ENCODE peak calls at places on chromosomes 13 and 19, in six cellular contexts. B is neural progenitor cell, C is NT2/D1, X is osteocyte, K is psoas muscle, N is ecto neural progenitor cell. A is an unnamed sample.

GRCh38 chr13:46354143-46355087 is 32.6 kb downstream of the RUBCNL start:
- DNase-seq in K (no peak), C (no peak), B (no peak), N (no peak), X (no peak), A (peak)

GRCh38 chr13:50389726-50390125 is 374.5 kb downstream of the KCNRG start:
- DNase-seq in C (no peak), N (no peak), B (no peak), X (no peak), K (no peak), A (no peak)

GRCh38 chr13:33060815-33061214 is 44.6 kb downstream of the KL start:
- DNase-seq in B (no peak), X (no peak), C (no peak), K (no peak), N (no peak), A (no peak)

GRCh38 chr13:50529154-50529882 is 314.2 kb downstream of the DLEU7 start:
- DNase-seq in N (no peak), C (no peak), B (no peak), K (peak), X (no peak), A (peak)

GRCh38 chr19:52725528-52725961 is 9.3 kb downstream of the ZNF611 start:
- DNase-seq in X (no peak), C (no peak), N (peak), K (no peak), B (no peak), A (no peak)

GRCh38 chr13:98874029-98874397 is 103.9 kb downstream of the DOCK9 start:
- DNase-seq in X (no peak), C (no peak), K (no peak), N (no peak), B (no peak), A (no peak)

GRCh38 chr13:88802886-88803285 is 1131.7 kb downstream of the SLITRK5 start:
- DNase-seq in K (no peak), B (no peak), X (no peak), N (no peak), C (no peak), A (no peak)

GRCh38 chr19:6519289-6519688 is 11.5 kb upstream of the TNFSF9 start:
- DNase-seq in C (no peak), K (no peak), B (no peak), N (no peak), X (no peak), A (no peak)

GRCh38 chr13:50668882-50669281 is 174.6 kb downstream of the DLEU7 start:
- DNase-seq in K (no peak), C (no peak), N (no peak), B (no peak), X (no peak), A (peak)

GRCh38 chr13:90792335-90792734 is 555.2 kb upstream of the MIR17HG start:
- DNase-seq in C (no peak), X (no peak), B (no peak), N (no peak), K (no peak), A (no peak)

GRCh38 chr13:36820222-36820621 is 1.2 kb downstream of the RFXAP start:
- DNase-seq in K (no peak), B (no peak), X (no peak), N (no peak), C (no peak), A (no peak)

GRCh38 chr13:114128624-114129522 is 3.5 kb downstream of the RASA3 start:
- DNase-seq in K (peak), X (no peak), C (no peak), N (no peak), B (no peak), A (no peak)

GRCh38 chr19:6103894-6104293 is 6.4 kb downstream of the RFX2 start:
- DNase-seq in X (no peak), B (no peak), K (no peak), N (no peak), C (no peak), A (no peak)

GRCh38 chr13:41562083-41562482 is 104.7 kb downstream of the RGCC start:
- DNase-seq in N (no peak), B (no peak), K (peak), C (no peak), X (no peak), A (peak)

GRCh38 chr19:17469371-17470203 is 737 bp upstream of the SLC27A1 start:
- DNase-seq in N (peak), K (peak), C (peak), X (peak), B (peak), A (peak)

GRCh38 chr19:8004723-8005513 is 523 bp downstream of the ELAVL1 start:
- DNase-seq in C (no peak), N (peak), K (no peak), X (no peak), B (no peak), A (peak)

GRCh38 chr13:111202745-111203144 is 87.6 kb downstream of the ARHGEF7 start:
- DNase-seq in C (no peak), B (no peak), X (no peak), N (no peak), K (no peak), A (peak)

GRCh38 chr19:8141726-8142524 is 7.5 kb downstream of the FBN3 start:
- DNase-seq in N (no peak), X (no peak), K (no peak), B (no peak), C (no peak), A (no peak)

GRCh38 chr19:52492201-52492960 is 35.1 kb upstream of the ZNF808 start:
- DNase-seq in N (peak), K (no peak), C (peak), X (no peak), B (peak), A (no peak)

GRCh38 chr13:95497307-95497943 is 55.1 kb upstream of the CLDN10 start:
- DNase-seq in K (no peak), X (no peak), B (no peak), N (no peak), C (no peak), A (no peak)

GRCh38 chr13:33139186-33139585 is 123.0 kb downstream of the KL start:
- DNase-seq in K (peak), X (no peak), C (no peak), B (no peak), N (no peak), A (peak)

GRCh38 chr13:98576215-98576945 is 527 bp downstream of the STK24 start:
- DNase-seq in X (no peak), C (no peak), B (peak), N (peak), K (peak), A (peak)

GRCh38 chr13:95356916-95357315 is 55.7 kb upstream of the ABCC4 start:
- DNase-seq in B (no peak), X (no peak), C (no peak), K (no peak), N (no peak), A (no peak)

GRCh38 chr13:42011601-42012401 is 36.6 kb upstream of the DGKH start:
- DNase-seq in K (no peak), C (no peak), N (no peak), B (peak), X (no peak), A (no peak)

GRCh38 chr13:85798999-85799646 is at the start of gene SLITRK6:
- DNase-seq in B (peak), K (no peak), N (peak), C (peak), X (no peak), A (peak)

GRCh38 chr19:14559916-14560775 is 11.7 kb downstream of the NDUFB7 start:
- DNase-seq in B (no peak), K (peak), C (no peak), N (no peak), X (no peak), A (no peak)

GRCh38 chr13:51590966-51591627 is 6.8 kb downstream of the WDFY2 start:
- DNase-seq in C (no peak), K (no peak), N (no peak), X (no peak), B (no peak), A (peak)

GRCh38 chr19:30106417-30107095 is 164.5 kb downstream of the URI1 start:
- DNase-seq in X (no peak), K (no peak), B (no peak), C (no peak), N (no peak), A (peak)

A was measured in SJCRH30.